ENCODE peak calls at places on chromosomes 2 and 18, in four cellular contexts. G is H9, K is neuronal stem cell, E is IMR-90. I is an unnamed sample.

GRCh38 chr2:43276962-43277383 is 50.6 kb upstream of the ZFP36L2 start:
- DNase-seq in E (no peak), K (no peak), G (no peak), I (peak; percentile 19)

GRCh38 chr2:170386554-170386953 is 208.6 kb downstream of the MYO3B start:
- DNase-seq in K (no peak), G (no peak), E (no peak), I (no peak)

GRCh38 chr18:8766576-8767253 is 61.4 kb downstream of the MTCL1 start:
- DNase-seq in K (no peak), E (no peak), G (no peak), I (peak; percentile 74)

GRCh38 chr18:50659091-50660003 is 99.5 kb downstream of the MAPK4 start:
- DNase-seq in K (no peak), G (no peak), E (peak; percentile 5), I (peak; percentile 44)

GRCh38 chr2:70520825-70521224 is 32.8 kb downstream of the TGFA start:
- DNase-seq in K (no peak), E (no peak), G (no peak), I (no peak)

GRCh38 chr2:200397785-200398184 is 91.3 kb downstream of the SPATS2L start:
- DNase-seq in G (no peak), K (no peak), E (peak; percentile 64), I (no peak)

GRCh38 chr2:150586858-150587257 is 99.4 kb upstream of the RND3 start:
- DNase-seq in K (no peak), G (no peak), E (peak; percentile 71), I (no peak)

GRCh38 chr2:26772064-26773001 is 8.2 kb downstream of the SLC35F6 start:
- DNase-seq in G (no peak), K (no peak), E (peak; percentile 38), I (no peak)

GRCh38 chr2:19673213-19673791 is 228.5 kb downstream of the TTC32 start:
- DNase-seq in K (no peak), E (peak; percentile 19), G (no peak), I (no peak)

GRCh38 chr2:198587726-198588125 is 783.3 kb downstream of the PLCL1 start:
- DNase-seq in G (no peak), E (no peak), K (no peak), I (no peak)

GRCh38 chr2:238159676-238160205 is 971 bp downstream of the ERFE start:
- DNase-seq in K (no peak), G (no peak), E (no peak), I (no peak)

GRCh38 chr18:77068321-77068841 is 64.2 kb downstream of the MBP start:
- DNase-seq in G (no peak), K (no peak), E (peak; percentile 75), I (no peak)

GRCh38 chr2:60998628-60999545 is 18.6 kb upstream of the PEX13 start:
- DNase-seq in G (no peak), E (peak; percentile 62), K (peak; percentile 29), I (peak; percentile 54)

GRCh38 chr18:52510139-52510538 is 170.1 kb downstream of the DCC start:
- DNase-seq in K (no peak), E (no peak), G (no peak), I (no peak)

GRCh38 chr2:216031960-216032689 is 18.8 kb upstream of the MREG start:
- DNase-seq in K (no peak), G (no peak), E (peak; percentile 94), I (no peak)

GRCh38 chr2:241852116-241852980 is 6.3 kb downstream of the PDCD1 start:
- DNase-seq in K (no peak), E (no peak), G (peak; percentile 22), I (no peak)

GRCh38 chr2:62284980-62285379 is 89.1 kb downstream of the B3GNT2 start:
- DNase-seq in E (no peak), G (no peak), K (no peak), I (no peak)

GRCh38 chr2:12728221-12728777 is 11.6 kb downstream of the TRIB2 start:
- DNase-seq in E (no peak), K (no peak), G (no peak), I (no peak)

GRCh38 chr2:205585451-205586045 is 96.8 kb upstream of the NRP2 start:
- DNase-seq in K (no peak), G (no peak), E (no peak), I (no peak)

GRCh38 chr2:223930002-223930976 is 14.8 kb downstream of the WDFY1 start:
- DNase-seq in K (no peak), G (peak; percentile 43), E (peak; percentile 76), I (no peak)

GRCh38 chr2:239255218-239255617 is 145.6 kb downstream of the HDAC4 start:
- DNase-seq in K (no peak), E (no peak), G (no peak), I (no peak)

GRCh38 chr2:45210466-45211195 is 201.4 kb upstream of the SIX2 start:
- DNase-seq in G (no peak), K (no peak), E (peak; percentile 60), I (no peak)

GRCh38 chr2:187890690-187891089 is 336.5 kb upstream of the TFPI start:
- DNase-seq in E (no peak), G (no peak), K (no peak), I (peak; percentile 80)

GRCh38 chr2:107502463-107503079 is 324.1 kb upstream of the RGPD4 start:
- DNase-seq in G (no peak), K (no peak), E (no peak), I (peak; percentile 4)

GRCh38 chr2:234963785-234964615 is 12.2 kb downstream of the SH3BP4 start:
- DNase-seq in K (no peak), E (peak; percentile 74), G (no peak), I (no peak)

GRCh38 chr2:196951973-196952372 is 25.5 kb upstream of the PGAP1 start:
- DNase-seq in E (no peak), G (no peak), K (no peak), I (no peak)

GRCh38 chr18:56373601-56374000 is 264.8 kb downstream of the TXNL1 start:
- DNase-seq in K (no peak), G (no peak), E (no peak), I (no peak)

GRCh38 chr2:96756788-96757476 is 3.8 kb upstream of the CNNM4 start:
- DNase-seq in G (no peak), K (no peak), E (no peak), I (no peak)

GRCh38 chr2:61210332-61210981 is 48.5 kb downstream of the C2orf74 start:
- DNase-seq in G (no peak), K (no peak), E (peak; percentile 87), I (no peak)

GRCh38 chr2:122263746-122264145 is 508.3 kb downstream of the TSN start:
- DNase-seq in E (no peak), G (no peak), K (no peak), I (no peak)

GRCh38 chr2:72011356-72011661 is 136.4 kb downstream of the CYP26B1 start:
- DNase-seq in G (peak; percentile 10), K (no peak), E (no peak), I (no peak)

GRCh38 chr2:231390667-231391066 is 4.8 kb upstream of the B3GNT7 start:
- DNase-seq in K (no peak), E (no peak), G (no peak), I (no peak)

GRCh38 chr2:100959225-100959880 is 42.7 kb upstream of the RPL31 start:
- DNase-seq in E (peak; percentile 45), K (no peak), G (no peak), I (no peak)

GRCh38 chr2:218319813-218320360 is 27.6 kb upstream of the TMBIM1 start:
- DNase-seq in G (no peak), K (no peak), E (no peak), I (no peak)

GRCh38 chr2:27959496-27959895 is 69.0 kb downstream of the BABAM2 start:
- DNase-seq in G (no peak), K (no peak), E (peak; percentile 50), I (no peak)

GRCh38 chr18:56799756-56800155 is 148.6 kb downstream of the WDR7 start:
- DNase-seq in E (peak; percentile 34), G (no peak), K (no peak), I (no peak)

GRCh38 chr2:142841788-142842187 is 35.7 kb upstream of the KYNU start:
- DNase-seq in K (no peak), G (no peak), E (peak; percentile 55), I (no peak)

GRCh38 chr2:69945447-69945846 is 16.0 kb downstream of the ASPRV1 start:
- DNase-seq in G (no peak), K (no peak), E (no peak), I (no peak)

GRCh38 chr2:149470046-149470445 is 117.5 kb downstream of the MMADHC start:
- DNase-seq in G (no peak), K (no peak), E (no peak), I (no peak)

GRCh38 chr2:149467461-149467860 is 120.1 kb downstream of the MMADHC start:
- DNase-seq in E (no peak), G (no peak), K (no peak), I (no peak)

GRCh38 chr2:149466635-149467034 is 120.9 kb downstream of the MMADHC start:
- DNase-seq in K (no peak), G (no peak), E (peak; percentile 4), I (peak; percentile 93)

GRCh38 chr2:149473538-149473937 is 114.0 kb downstream of the MMADHC start:
- DNase-seq in E (no peak), G (no peak), K (no peak), I (no peak)

GRCh38 chr2:149472413-149472812 is 115.2 kb downstream of the MMADHC start:
- DNase-seq in E (no peak), K (no peak), G (no peak), I (no peak)
- H3K9ac ChIP-seq in E (no peak overlapping the region), K (no peak overlapping the region), G (no peak overlapping the region), I (no peak overlapping the region)

GRCh38 chr2:34242741-34243123 is 643.6 kb upstream of the FAM98A start:
- DNase-seq in E (no peak), G (no peak), K (no peak), I (no peak)

GRCh38 chr2:34241905-34242740 is 643.0 kb upstream of the FAM98A start:
- DNase-seq in E (no peak), G (no peak), K (peak; percentile 8), I (no peak)

DNA sequence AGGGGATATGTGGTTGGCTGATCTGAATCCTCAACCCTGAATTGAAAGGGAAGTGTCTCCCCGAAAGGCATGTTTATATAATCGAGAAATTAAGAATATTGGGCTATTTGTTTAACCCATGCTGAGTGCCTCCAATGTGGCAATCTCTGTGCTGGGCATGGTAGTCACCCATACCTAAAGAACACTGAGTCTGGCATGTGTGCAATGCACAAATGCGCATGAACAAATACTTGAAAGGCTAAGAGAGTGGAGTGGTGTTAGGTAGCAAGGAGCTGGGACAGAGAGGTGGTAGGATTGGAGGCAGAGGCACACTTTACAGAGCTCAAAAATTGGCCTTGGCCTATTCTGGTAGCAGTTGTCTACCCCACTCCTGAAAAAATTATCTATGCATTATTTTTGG is 645.1 kb upstream of the FAM98A start:
- DNase-seq in K (no peak), G (no peak), E (no peak), I (no peak)
- H2BK5ac ChIP-seq in K (no peak overlapping the region), G (no peak overlapping the region), E (no peak overlapping the region), I (no peak overlapping the region)

GRCh38 chr18:58995663-58996062 is 131.0 kb downstream of the ZNF532 start:
- DNase-seq in G (no peak), K (no peak), E (no peak), I (no peak)

GRCh38 chr18:58990720-58991119 is 126.0 kb downstream of the ZNF532 start:
- DNase-seq in G (no peak), E (no peak), K (no peak), I (no peak)

GRCh38 chr18:58991127-58991798 is 126.6 kb downstream of the ZNF532 start:
- DNase-seq in K (no peak), G (no peak), E (peak; percentile 43), I (no peak)

GRCh38 chr18:58992301-58993231 is 127.9 kb downstream of the ZNF532 start:
- DNase-seq in E (no peak), K (no peak), G (no peak), I (no peak)

GRCh38 chr18:58993260-58993659 is 128.6 kb downstream of the ZNF532 start:
- DNase-seq in E (peak; percentile 90), K (no peak), G (no peak), I (no peak)
- H3K4me2 ChIP-seq in E (no peak overlapping the region), K (no peak overlapping the region), G (no peak overlapping the region), I (no peak overlapping the region)

GRCh38 chr18:55300469-55301195 is 287.4 kb downstream of the TCF4 start:
- DNase-seq in K (peak; percentile 33), G (no peak), E (peak; percentile 37), I (peak; percentile 32)
- H3K9ac ChIP-seq in K (no peak overlapping the region), G (no peak overlapping the region), E (no peak overlapping the region), I (no peak overlapping the region)

I was measured in mesendoderm.